ENCODE peak calls at places on chromosomes 6 and 20, in seven cellular contexts. A is astrocyte of the spinal cord, B is mucosa of descending colon, O is cardiac fibroblast, D is lower leg skin, H is kidney epithelial cell, X is AG04450. M is an unnamed sample.

GRCh38 chr6:2351807-2352431 is 106.5 kb upstream of the GMDS start:
- DNase-seq in O (peak; percentile 84), H (no peak), X (peak; percentile 34), A (peak; percentile 71), D (no peak), B (no peak), M (no peak)

GRCh38 chr20:38217791-38218565 is 42.6 kb downstream of the KIAA1755 start:
- DNase-seq in H (peak; percentile 71), B (no peak), A (peak; percentile 92), X (peak; percentile 83), D (no peak), O (peak; percentile 93), M (no peak)

GRCh38 chr20:46352370-46352938 is 44.2 kb upstream of the CDH22 start:
- DNase-seq in X (no peak), A (no peak), B (no peak), D (no peak), O (no peak), H (no peak), M (no peak)

GRCh38 chr6:69719602-69720193 is 77.1 kb downstream of the LMBRD1 start:
- DNase-seq in A (peak; percentile 42), D (no peak), X (no peak), B (no peak), H (no peak), O (peak; percentile 65), M (peak; percentile 50)

GRCh38 chr6:91704531-91704930 is 1117.7 kb upstream of the MAP3K7 start:
- DNase-seq in B (no peak), O (peak; percentile 13), H (peak; percentile 66), D (no peak), A (peak; percentile 77), X (no peak), M (no peak)

GRCh38 chr6:47352169-47352568 is 42.5 kb upstream of the TNFRSF21 start:
- DNase-seq in A (no peak), O (peak; percentile 9), H (no peak), X (no peak), B (no peak), D (no peak), M (no peak)

GRCh38 chr6:132131777-132132176 is 180.6 kb upstream of the CCN2 start:
- DNase-seq in B (no peak), H (peak; percentile 99), D (peak; percentile 45), A (peak; percentile 98), X (peak; percentile 99), O (peak; percentile 99), M (peak; percentile 5)

GRCh38 chr20:57398231-57398821 is 7.1 kb downstream of the RBM38 start:
- DNase-seq in O (no peak), A (no peak), B (peak; percentile 95), H (no peak), X (no peak), D (peak; percentile 35), M (peak; percentile 97)

GRCh38 chr20:24972341-24972740 is 20.2 kb downstream of the APMAP start:
- DNase-seq in X (no peak), B (no peak), D (no peak), A (no peak), O (no peak), H (no peak), M (no peak)

GRCh38 chr20:34553366-34553867 is 5.1 kb upstream of the MAP1LC3A start:
- DNase-seq in B (peak; percentile 22), X (no peak), O (no peak), A (no peak), D (no peak), H (no peak), M (no peak)

GRCh38 chr6:139927236-139927635 is 552.8 kb upstream of the CITED2 start:
- DNase-seq in B (no peak), A (peak; percentile 94), D (no peak), O (peak; percentile 85), X (peak; percentile 57), H (no peak), M (no peak)

GRCh38 chr6:16257999-16258708 is 19.8 kb downstream of the GMPR start:
- DNase-seq in X (no peak), A (peak; percentile 60), D (no peak), H (no peak), O (no peak), B (no peak), M (no peak)

GRCh38 chr6:2108700-2109306 is 136.6 kb downstream of the GMDS start:
- DNase-seq in H (no peak), X (no peak), O (no peak), A (peak; percentile 27), B (no peak), D (no peak), M (no peak)

GRCh38 chr6:109226353-109226752 is 131.0 kb downstream of the CEP57L1 start:
- DNase-seq in B (no peak), H (no peak), X (no peak), A (no peak), D (no peak), O (no peak), M (no peak)

GRCh38 chr20:32639284-32639683 is 34.5 kb downstream of the C20orf203 start:
- DNase-seq in H (no peak), O (no peak), D (no peak), A (no peak), X (no peak), B (no peak), M (no peak)

GRCh38 chr6:109595998-109596397 is 95.0 kb downstream of the AK9 start:
- DNase-seq in X (no peak), D (no peak), O (peak; percentile 62), B (no peak), A (peak; percentile 5), H (no peak), M (peak; percentile 37)

GRCh38 chr6:27260339-27260738 is 12.8 kb downstream of the PRSS16 start:
- DNase-seq in O (peak; percentile 25), H (no peak), D (no peak), B (no peak), X (no peak), A (no peak), M (no peak)

GRCh38 chr20:16904751-16905150 is 156.6 kb downstream of the OTOR start:
- DNase-seq in A (no peak), D (no peak), O (no peak), X (no peak), B (no peak), H (no peak), M (no peak)

GRCh38 chr20:54176610-54177009 is 2.8 kb upstream of the CYP24A1 start:
- DNase-seq in A (no peak), D (no peak), X (no peak), H (no peak), B (no peak), O (no peak), M (no peak)

GRCh38 chr6:6746970-6747338 is 158.4 kb downstream of the LY86 start:
- DNase-seq in A (no peak), X (no peak), O (no peak), D (no peak), H (no peak), B (no peak), M (no peak)

GRCh38 chr20:62916703-62917476 is 9.4 kb downstream of the DIDO1 start:
- DNase-seq in O (no peak), D (no peak), H (no peak), A (no peak), X (no peak), B (no peak), M (no peak)

GRCh38 chr20:62861732-62862336 is at the start of gene TCFL5:
- DNase-seq in D (peak; percentile 82), O (peak; percentile 86), A (peak; percentile 77), X (peak; percentile 49), H (no peak), B (peak; percentile 93), M (peak; percentile 93)

GRCh38 chr20:881051-881820 is 34.9 kb downstream of the ANGPT4 start:
- DNase-seq in H (no peak), X (no peak), B (no peak), O (peak; percentile 72), A (peak; percentile 22), D (no peak), M (peak; percentile 11)

GRCh38 chr6:18019539-18020534 is 32.4 kb upstream of the KIF13A start:
- DNase-seq in X (no peak), D (no peak), H (no peak), B (no peak), A (no peak), O (no peak), M (no peak)
- H3K4me3 ChIP-seq in X (no peak overlapping the region), D (no peak overlapping the region), H (no peak overlapping the region), B (no peak overlapping the region), A (no peak overlapping the region), O (no peak overlapping the region), M (no peak overlapping the region)

GRCh38 chr6:143842902-143843688 is at the start of gene LTV1:
- DNase-seq in O (peak; percentile 97), A (peak; percentile 98), D (peak; percentile 96), B (peak; percentile 97), X (peak; percentile 90), H (peak; percentile 76), M (peak; percentile 96)
- TF ChIP-seq CTCF in O (no peak), A (no peak), D (peak; percentile 27), B (peak; percentile 8), X (no peak), H (no peak), M (no peak)

GRCh38 chr6:57085441-57085840 is 4.5 kb upstream of the ZNF451 start:
- DNase-seq in A (no peak), D (no peak), X (no peak), B (no peak), H (no peak), O (peak; percentile 24), M (no peak)

GRCh38 chr6:57089687-57090457 is at the start of gene ZNF451:
- DNase-seq in B (peak; percentile 98), H (peak; percentile 77), O (peak; percentile 96), A (peak; percentile 97), X (peak; percentile 91), D (peak; percentile 97), M (peak; percentile 97)

GRCh38 chr6:57086843-57087242 is 3.1 kb upstream of the ZNF451 start:
- DNase-seq in D (no peak), A (no peak), B (no peak), O (no peak), X (no peak), H (no peak), M (no peak)

GRCh38 chr6:57087916-57088315 is 2.1 kb upstream of the ZNF451 start:
- DNase-seq in D (no peak), H (no peak), B (no peak), A (no peak), X (no peak), O (no peak), M (no peak)

GRCh38 chr6:57089265-57089664 is 723 bp upstream of the ZNF451 start:
- DNase-seq in X (no peak), D (no peak), B (no peak), A (no peak), O (no peak), H (no peak), M (no peak)
- H3K4me3 ChIP-seq in X (peak overlapping the region; percentile 35), D (no peak overlapping the region), B (no peak overlapping the region), A (peak overlapping the region; percentile 56), O (peak overlapping the region; percentile 67), H (peak overlapping the region; percentile 75), M (peak overlapping the region; percentile 46)

GRCh38 chr20:43537921-43538854 is 20.6 kb upstream of the SGK2 start:
- DNase-seq in B (no peak), D (peak; percentile 41), A (peak; percentile 60), H (no peak), O (peak; percentile 74), X (peak; percentile 24), M (peak; percentile 59)
- TF ChIP-seq CTCF in B (peak; percentile 76), D (no peak), A (peak; percentile 96), H (peak; percentile 94), O (peak; percentile 95), X (peak; percentile 92), M (peak; percentile 90)

GRCh38 chr6:112437053-112437452 is 89.9 kb downstream of the RFPL4B start:
- DNase-seq in A (no peak), D (no peak), H (no peak), B (no peak), X (no peak), O (no peak), M (no peak)
- H3K4me3 ChIP-seq in A (no peak overlapping the region), D (no peak overlapping the region), H (no peak overlapping the region), B (no peak overlapping the region), X (no peak overlapping the region), O (no peak overlapping the region), M (no peak overlapping the region)

GRCh38 chr6:144778773-144779531 is 493.8 kb downstream of the UTRN start:
- DNase-seq in X (no peak), B (no peak), D (no peak), H (no peak), O (no peak), A (no peak), M (peak; percentile 6)
- TF ChIP-seq CTCF in X (peak; percentile 16), B (no peak), D (no peak), H (no peak), O (no peak), A (peak; percentile 9), M (no peak)

M was measured in GM12865.